ENCODE peak calls at places on chromosomes 13 and 19, in ten cellular contexts. W, I, H, P, J, F, Q, K, D and Y are unnamed samples.
A peak's percentile ranks its signal among the peaks of the same experiment; 100 is the strongest.

GRCh38 chr19:13990085-13990484 is 16.0 kb downstream of the RFX1 start:
- DNase-seq in W (no peak), I (no peak), H (no peak), P (no peak), J (no peak), F (no peak), Q (no peak), K (no peak), D (no peak), Y (no peak)

GRCh38 chr13:113152894-113153809 is 5.3 kb upstream of the PROZ start:
- DNase-seq in W (peak; percentile 27), I (no peak), H (peak; percentile 65), P (no peak), J (no peak), F (peak; percentile 66), Q (peak; percentile 42), K (no peak), D (peak; percentile 43), Y (no peak)

GRCh38 chr13:106078191-106078590 is 457.3 kb downstream of the EFNB2 start:
- DNase-seq in W (no peak), I (peak; percentile 16), H (no peak), P (no peak), J (no peak), F (no peak), Q (no peak), K (peak; percentile 64), D (no peak), Y (no peak)

GRCh38 chr13:35512271-35512920 is 35.9 kb upstream of the MAB21L1 start:
- DNase-seq in W (peak; percentile 98), I (peak; percentile 67), H (no peak), P (no peak), J (no peak), F (no peak), Q (no peak), K (no peak), D (peak; percentile 9), Y (no peak)

GRCh38 chr13:27118428-27119054 is 53.1 kb downstream of the USP12 start:
- DNase-seq in W (no peak), I (no peak), H (no peak), P (no peak), J (no peak), F (no peak), Q (no peak), K (no peak), D (no peak), Y (no peak)

GRCh38 chr13:98570929-98571372 is 6.0 kb downstream of the STK24 start:
- DNase-seq in W (no peak), I (peak; percentile 81), H (no peak), P (no peak), J (peak; percentile 79), F (no peak), Q (peak; percentile 61), K (no peak), D (peak; percentile 79), Y (no peak)

GRCh38 chr13:113584870-113585671 is 518 bp downstream of the TFDP1 start:
- DNase-seq in W (peak; percentile 36), I (peak; percentile 21), H (peak; percentile 48), P (no peak), J (peak; percentile 50), F (peak; percentile 23), Q (peak; percentile 17), K (peak; percentile 55), D (no peak), Y (no peak)

GRCh38 chr19:51794865-51795490 is at the start of gene FPR3:
- DNase-seq in W (no peak), I (no peak), H (no peak), P (no peak), J (no peak), F (no peak), Q (no peak), K (no peak), D (no peak), Y (no peak)

GRCh38 chr13:67792151-67792665 is 562.1 kb upstream of the PCDH9 start:
- DNase-seq in W (no peak), I (no peak), H (no peak), P (no peak), J (no peak), F (no peak), Q (no peak), K (no peak), D (no peak), Y (no peak)

GRCh38 chr13:41144576-41144975 is 12.0 kb upstream of the KBTBD6 start:
- DNase-seq in W (no peak), I (no peak), H (no peak), P (no peak), J (no peak), F (no peak), Q (no peak), K (no peak), D (no peak), Y (no peak)

GRCh38 chr13:99322297-99323103 is 15.3 kb upstream of the GPR183 start:
- DNase-seq in W (peak; percentile 91), I (peak; percentile 68), H (no peak), P (no peak), J (no peak), F (no peak), Q (no peak), K (no peak), D (peak; percentile 84), Y (no peak)

GRCh38 chr19:5036733-5037681 is 68.1 kb downstream of the KDM4B start:
- DNase-seq in W (peak; percentile 90), I (peak; percentile 59), H (no peak), P (no peak), J (no peak), F (no peak), Q (no peak), K (no peak), D (no peak), Y (peak; percentile 42)

GRCh38 chr13:28497143-28497876 is 2.4 kb upstream of the FLT1 start:
- DNase-seq in W (no peak), I (no peak), H (no peak), P (no peak), J (no peak), F (no peak), Q (no peak), K (no peak), D (no peak), Y (no peak)

DNA sequence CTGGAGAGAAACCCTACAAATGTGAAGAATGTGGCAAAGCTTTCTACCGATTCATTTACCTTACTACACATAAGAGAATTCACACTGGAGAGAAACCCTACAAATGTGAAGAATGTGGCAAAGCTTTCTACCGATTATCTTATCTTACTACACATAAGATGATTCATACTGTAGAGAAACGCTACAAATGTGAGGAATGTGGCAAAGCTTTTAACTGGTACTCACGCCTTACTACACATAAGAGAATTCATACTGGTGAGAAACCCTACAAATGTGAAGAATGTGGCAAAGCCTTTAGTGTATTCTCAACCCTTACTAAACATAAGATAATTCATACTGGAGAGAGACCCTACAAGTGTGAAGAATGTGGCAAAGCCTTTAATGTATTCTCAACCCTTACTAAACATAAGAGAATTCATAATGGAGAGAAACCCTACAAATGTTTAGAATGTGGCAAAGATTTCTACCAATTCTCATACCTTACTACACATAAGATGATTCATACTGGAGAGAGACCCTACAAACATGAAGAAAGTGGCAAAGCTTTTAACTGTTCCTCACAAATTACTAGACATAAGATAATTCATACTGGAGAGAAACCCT is 12.9 kb upstream of the ZNF493 start:
- DNase-seq in W (no peak), I (no peak), H (no peak), P (no peak), J (no peak), F (no peak), Q (no peak), K (no peak), D (no peak), Y (no peak)
- H3K9me3 ChIP-seq in W (peaks cover 13% of the 10 kb centered on the region), I (peaks cover 47% of the 10 kb centered on the region), H (peaks cover 38% of the 10 kb centered on the region), P (peaks cover 100% of the 10 kb centered on the region), J (peaks cover 18% of the 10 kb centered on the region), F (peaks cover 80% of the 10 kb centered on the region), Q (peaks cover 97% of the 10 kb centered on the region), K (peaks cover 30% of the 10 kb centered on the region), D (peaks cover 85% of the 10 kb centered on the region), Y (peaks cover 14% of the 10 kb centered on the region)

GRCh38 chr19:3378352-3379146 is 12.2 kb downstream of the NFIC start:
- DNase-seq in W (no peak), I (no peak), H (no peak), P (no peak), J (no peak), F (no peak), Q (no peak), K (no peak), D (no peak), Y (no peak)

GRCh38 chr19:3383121-3383722 is 16.8 kb downstream of the NFIC start:
- DNase-seq in W (peak; percentile 59), I (no peak), H (no peak), P (no peak), J (no peak), F (no peak), Q (no peak), K (no peak), D (no peak), Y (no peak)

GRCh38 chr19:3380829-3381228 is 14.4 kb downstream of the NFIC start:
- DNase-seq in W (no peak), I (no peak), H (no peak), P (no peak), J (no peak), F (no peak), Q (no peak), K (no peak), D (no peak), Y (no peak)

GRCh38 chr19:3382460-3383100 is 16.2 kb downstream of the NFIC start:
- DNase-seq in W (no peak), I (no peak), H (no peak), P (no peak), J (no peak), F (no peak), Q (no peak), K (no peak), D (no peak), Y (no peak)

GRCh38 chr19:3381701-3382372 is 15.5 kb downstream of the NFIC start:
- DNase-seq in W (no peak), I (no peak), H (no peak), P (no peak), J (no peak), F (no peak), Q (no peak), K (no peak), D (no peak), Y (no peak)
- H3K9me3 ChIP-seq in W (no peaks in the 10 kb centered on the region), I (no peaks in the 10 kb centered on the region), H (no peaks in the 10 kb centered on the region), P (no peaks in the 10 kb centered on the region), J (no peaks in the 10 kb centered on the region), F (no peaks in the 10 kb centered on the region), Q (no peaks in the 10 kb centered on the region), K (no peaks in the 10 kb centered on the region), D (no peaks in the 10 kb centered on the region), Y (no peaks in the 10 kb centered on the region)

DNA sequence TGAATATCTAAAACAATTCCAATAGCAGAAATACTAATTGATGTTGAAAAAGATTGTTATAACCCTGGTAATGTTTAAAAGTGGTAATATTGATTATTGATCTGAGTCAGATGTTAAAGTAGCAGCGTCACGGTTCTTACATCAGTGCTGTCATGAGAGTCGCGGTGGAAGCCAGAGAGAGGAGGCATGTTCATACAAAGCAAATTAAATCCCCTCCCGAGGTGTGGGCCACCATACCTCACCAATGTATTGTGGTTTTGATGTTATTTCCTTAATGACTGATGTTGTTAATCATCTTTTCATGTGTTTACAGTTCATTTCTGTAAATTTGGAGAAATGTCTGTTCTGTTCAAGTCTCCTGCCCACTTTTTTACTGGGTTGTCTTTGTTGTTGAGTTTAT is 11.2 kb downstream of the ZNF317 start:
- DNase-seq in W (no peak), I (no peak), H (no peak), P (no peak), J (no peak), F (no peak), Q (no peak), K (no peak), D (no peak), Y (no peak)
- H3K9me3 ChIP-seq in W (no peaks in the 10 kb centered on the region), I (peaks cover 29% of the 10 kb centered on the region), H (no peaks in the 10 kb centered on the region), P (peaks cover 92% of the 10 kb centered on the region), J (peaks cover 23% of the 10 kb centered on the region), F (peaks cover 38% of the 10 kb centered on the region), Q (peaks cover 10% of the 10 kb centered on the region), K (peaks cover 37% of the 10 kb centered on the region), D (peaks cover 84% of the 10 kb centered on the region), Y (peaks cover 32% of the 10 kb centered on the region)

GRCh38 chr19:23313196-23313595 is 63.0 kb upstream of the ZNF724 start:
- DNase-seq in W (no peak), I (no peak), H (no peak), P (no peak), J (no peak), F (no peak), Q (no peak), K (no peak), D (no peak), Y (no peak)
- H3K9me3 ChIP-seq in W (no peaks in the 10 kb centered on the region), I (peaks cover 17% of the 10 kb centered on the region), H (no peaks in the 10 kb centered on the region), P (no peaks in the 10 kb centered on the region), J (peaks cover 2% of the 10 kb centered on the region), F (peaks cover 6% of the 10 kb centered on the region), Q (no peaks in the 10 kb centered on the region), K (no peaks in the 10 kb centered on the region), D (peaks cover 54% of the 10 kb centered on the region), Y (no peaks in the 10 kb centered on the region)